ENCODE peak calls at places on chromosomes 4 and X, in six cellular contexts. C, B, W, I, F and H are unnamed samples.

GRCh38 chr4:86876894-86877685 is 15.1 kb downstream of the C4orf36 start:
- DNase-seq in F (no peak), I (no peak), C (no peak), B (no peak), W (no peak), H (no peak)

GRCh38 chr4:141306331-141306730 is 85.6 kb downstream of the ZNF330 start:
- DNase-seq in B (no peak), I (no peak), W (no peak), F (no peak), C (no peak), H (no peak)

GRCh38 chrX:7689791-7690412 is 153.1 kb upstream of the VCX start:
- DNase-seq in C (no peak), B (no peak), F (no peak), I (no peak), W (no peak), H (no peak)

GRCh38 chr4:111494471-111494870 is 650.8 kb upstream of the FAM241A start:
- DNase-seq in B (peak), I (peak), C (no peak), F (no peak), W (no peak), H (no peak)

GRCh38 chr4:153018716-153019115 is 82.6 kb downstream of the FHDC1 start:
- DNase-seq in B (no peak), W (no peak), F (no peak), C (no peak), I (no peak), H (no peak)

GRCh38 chr4:84971319-84971932 is 4.9 kb upstream of the WDFY3 start:
- DNase-seq in C (no peak), F (peak), B (peak), I (peak), W (no peak), H (no peak)

GRCh38 chr4:147049940-147050852 is 104.5 kb upstream of the TTC29 start:
- DNase-seq in I (no peak), W (no peak), B (peak), F (no peak), C (no peak), H (no peak)

GRCh38 chr4:171203425-171203824 is 609.8 kb upstream of the GALNTL6 start:
- DNase-seq in F (no peak), W (no peak), B (peak), I (no peak), C (no peak), H (no peak)

GRCh38 chr4:77219266-77219665 is 62.3 kb downstream of the CCNG2 start:
- DNase-seq in C (no peak), B (no peak), F (no peak), I (no peak), W (no peak), H (no peak)

GRCh38 chrX:129808163-129808828 is 28.5 kb downstream of the SASH3 start:
- DNase-seq in W (no peak), C (no peak), F (no peak), B (no peak), I (no peak), H (no peak)

GRCh38 chr4:19999775-20000414 is 251.8 kb upstream of the SLIT2 start:
- DNase-seq in W (no peak), B (no peak), I (no peak), F (no peak), C (no peak), H (no peak)

GRCh38 chr4:83219344-83219990 is 65.1 kb downstream of the COQ2 start:
- DNase-seq in C (peak), W (no peak), I (peak), B (peak), F (no peak), H (no peak)

GRCh38 chr4:82754546-82755165 is 43.9 kb downstream of the SCD5 start:
- DNase-seq in C (no peak), F (no peak), W (no peak), I (no peak), B (no peak), H (no peak)

GRCh38 chrX:153460826-153461225 is 9.6 kb downstream of the HAUS7 start:
- DNase-seq in W (peak), I (peak), F (peak), C (peak), B (no peak), H (peak)

GRCh38 chrX:150899191-150899757 is 806 bp upstream of the CD99L2 start:
- DNase-seq in B (peak), W (peak), F (peak), C (peak), I (peak), H (peak)

GRCh38 chr4:5711479-5712184 is 631 bp downstream of the EVC start:
- DNase-seq in C (no peak), I (peak), B (peak), W (peak), F (peak), H (no peak)

GRCh38 chrX:119236599-119237525 is 777 bp downstream of the PGRMC1 start:
- DNase-seq in I (peak), C (peak), W (no peak), F (no peak), B (peak), H (peak)

GRCh38 chr4:123741906-123742305 is 345.3 kb downstream of the SPRY1 start:
- DNase-seq in W (no peak), I (no peak), F (no peak), C (no peak), B (peak), H (no peak)

GRCh38 chrX:115592997-115593734 is 32.2 kb downstream of the PLS3 start:
- DNase-seq in F (peak), B (peak), I (peak), W (no peak), C (no peak), H (no peak)

GRCh38 chrX:23634181-23634580 is 33.1 kb upstream of the PRDX4 start:
- DNase-seq in B (no peak), W (no peak), C (no peak), I (no peak), F (no peak), H (no peak)

GRCh38 chr4:185020293-185020808 is 2.1 kb downstream of the HELT start:
- DNase-seq in C (no peak), B (peak), I (no peak), W (no peak), F (peak), H (no peak)

GRCh38 chrX:7515681-7516413 is 327.1 kb upstream of the VCX start:
- DNase-seq in I (no peak), W (no peak), C (no peak), B (no peak), F (peak), H (no peak)

GRCh38 chrX:46573331-46573895 is at the start of gene CHST7:
- DNase-seq in F (peak), B (peak), I (peak), W (peak), C (peak), H (peak)

GRCh38 chr4:99679204-99679603 is 21.6 kb upstream of the C4orf54 start:
- DNase-seq in I (no peak), W (peak), C (no peak), F (peak), B (no peak), H (no peak)

GRCh38 chrX:110847334-110847733 is 51.7 kb upstream of the CHRDL1 start:
- DNase-seq in B (peak), F (peak), I (peak), C (no peak), W (no peak), H (no peak)

GRCh38 chr4:3607690-3608514 is 75.7 kb upstream of the LRPAP1 start:
- DNase-seq in F (no peak), B (no peak), I (no peak), W (no peak), C (no peak), H (no peak)

GRCh38 chr4:123102897-123103489 is 180.6 kb upstream of the NUDT6 start:
- DNase-seq in I (peak), B (peak), C (no peak), F (peak), W (no peak), H (no peak)

GRCh38 chr4:75919914-75920313 is 17.7 kb upstream of the PPEF2 start:
- DNase-seq in C (no peak), I (no peak), F (no peak), B (peak), W (no peak), H (peak)

GRCh38 chr4:110733901-110734300 is 111.0 kb upstream of the PITX2 start:
- DNase-seq in F (no peak), W (no peak), B (no peak), C (no peak), I (peak), H (no peak)

GRCh38 chr4:38948551-38948950 is 80.9 kb downstream of the FAM114A1 start:
- DNase-seq in B (peak), F (no peak), C (no peak), I (peak), W (peak), H (peak)

GRCh38 chr4:145043306-145043705 is 54.7 kb downstream of the ANAPC10 start:
- DNase-seq in F (no peak), C (no peak), I (peak), W (no peak), B (peak), H (no peak)

GRCh38 chrX:123108513-123109427 is 75.3 kb upstream of the GRIA3 start:
- DNase-seq in F (no peak), B (no peak), C (no peak), W (no peak), I (no peak), H (no peak)

GRCh38 chr4:108959497-108959896 is 196.6 kb upstream of the ETNPPL start:
- DNase-seq in B (peak), F (no peak), W (no peak), I (no peak), C (no peak), H (no peak)

GRCh38 chrX:153685751-153686676 is 1.7 kb upstream of the SLC6A8 start:
- DNase-seq in I (no peak), C (no peak), F (no peak), B (no peak), W (peak), H (peak)

GRCh38 chrX:11151799-11152591 is 40.9 kb downstream of the HCCS start:
- DNase-seq in W (no peak), I (no peak), B (no peak), C (no peak), F (no peak), H (no peak)

DNA sequence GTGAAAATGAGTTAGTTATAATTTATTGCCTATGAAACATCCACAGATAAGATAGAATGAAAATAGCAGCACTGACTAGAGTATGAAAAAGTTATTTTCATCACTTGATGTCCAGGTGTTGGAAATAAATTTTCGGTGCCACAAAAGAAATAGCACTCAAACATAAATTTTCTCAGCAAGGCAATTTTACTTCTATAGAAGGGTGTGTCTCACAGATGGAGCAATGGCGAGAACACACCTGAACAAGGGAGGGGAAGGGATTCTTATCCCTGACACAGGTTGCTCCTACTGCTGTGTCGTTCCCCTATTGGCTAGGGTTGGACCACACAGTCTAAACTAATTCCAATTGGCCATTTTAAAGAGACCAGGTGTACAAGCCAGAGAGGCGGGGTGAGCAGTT is 13.3 kb upstream of the VAMP7 start:
- DNase-seq in B (no peak), W (no peak), C (no peak), F (no peak), I (no peak), H (no peak)
- H3K27ac ChIP-seq in B (no peak), W (no peak), C (no peak), F (no peak), I (no peak), H (no peak)

GRCh38 chrX:132694331-132694823 is 205.5 kb upstream of the MBNL3 start:
- DNase-seq in F (no peak), I (no peak), C (no peak), W (no peak), B (no peak), H (no peak)
- H3K4me3 ChIP-seq in F (no peak), I (no peak), C (no peak), W (no peak), B (no peak), H (no peak)

GRCh38 chr4:1768367-1769034 is 24.6 kb upstream of the FGFR3 start:
- DNase-seq in F (no peak), I (no peak), B (no peak), C (no peak), W (no peak), H (no peak)
- H3K27ac ChIP-seq in F (no peak), I (no peak), B (no peak), C (no peak), W (no peak), H (no peak)

GRCh38 chr4:78625073-78625472 is 73.5 kb downstream of the ANXA3 start:
- DNase-seq in C (no peak), I (no peak), F (no peak), W (no peak), B (no peak), H (no peak)

GRCh38 chr4:78624048-78624447 is 72.5 kb downstream of the ANXA3 start:
- DNase-seq in C (no peak), W (no peak), B (no peak), I (no peak), F (no peak), H (no peak)

GRCh38 chr4:78618426-78618825 is 66.9 kb downstream of the ANXA3 start:
- DNase-seq in I (no peak), B (no peak), W (no peak), F (no peak), C (no peak), H (no peak)

GRCh38 chr4:78622253-78622979 is 70.8 kb downstream of the ANXA3 start:
- DNase-seq in B (peak), C (no peak), I (no peak), F (no peak), W (no peak), H (peak)

DNA sequence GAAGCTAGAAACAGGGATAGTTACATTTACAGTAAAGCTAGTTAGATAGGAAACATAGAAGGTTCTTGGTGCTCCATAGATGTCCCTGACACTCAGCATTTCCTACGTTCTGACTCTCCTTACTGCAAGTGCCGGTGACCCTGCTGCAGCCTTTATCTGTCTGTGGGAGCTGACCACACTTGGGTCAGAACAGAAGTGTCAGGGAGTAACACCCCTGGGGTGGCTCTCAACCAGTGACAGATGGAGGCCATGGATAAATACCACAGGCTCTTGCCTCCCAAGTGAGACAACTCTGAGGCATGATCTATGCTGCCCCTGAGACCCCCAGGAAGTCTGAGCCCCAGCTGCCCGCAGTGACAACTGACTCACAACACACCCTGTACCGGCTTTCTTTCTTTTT is 69.8 kb downstream of the ANXA3 start:
- DNase-seq in C (no peak), I (no peak), W (no peak), F (no peak), B (no peak), H (no peak)
- H3K4me3 ChIP-seq in C (no peak), I (no peak), W (no peak), F (no peak), B (no peak), H (no peak)

GRCh38 chrX:112947981-112948380 is 107.3 kb upstream of the AMOT start:
- DNase-seq in W (no peak), F (no peak), C (no peak), B (no peak), I (no peak), H (no peak)
- H3K27ac ChIP-seq in W (no peak), F (no peak), C (no peak), B (no peak), I (no peak), H (no peak)

GRCh38 chr4:36761625-36762024 is 480.2 kb downstream of the DTHD1 start:
- DNase-seq in F (no peak), C (no peak), B (no peak), I (no peak), W (no peak), H (no peak)

GRCh38 chr4:36758312-36758690 is 476.9 kb downstream of the DTHD1 start:
- DNase-seq in C (no peak), F (peak), W (no peak), B (no peak), I (no peak), H (no peak)

GRCh38 chr4:36763814-36764213 is 480.7 kb upstream of the NWD2 start:
- DNase-seq in F (no peak), B (no peak), C (no peak), I (no peak), W (no peak), H (no peak)

GRCh38 chr4:36757623-36758311 is 476.4 kb downstream of the DTHD1 start:
- DNase-seq in I (no peak), B (no peak), C (no peak), W (no peak), F (peak), H (no peak)

DNA sequence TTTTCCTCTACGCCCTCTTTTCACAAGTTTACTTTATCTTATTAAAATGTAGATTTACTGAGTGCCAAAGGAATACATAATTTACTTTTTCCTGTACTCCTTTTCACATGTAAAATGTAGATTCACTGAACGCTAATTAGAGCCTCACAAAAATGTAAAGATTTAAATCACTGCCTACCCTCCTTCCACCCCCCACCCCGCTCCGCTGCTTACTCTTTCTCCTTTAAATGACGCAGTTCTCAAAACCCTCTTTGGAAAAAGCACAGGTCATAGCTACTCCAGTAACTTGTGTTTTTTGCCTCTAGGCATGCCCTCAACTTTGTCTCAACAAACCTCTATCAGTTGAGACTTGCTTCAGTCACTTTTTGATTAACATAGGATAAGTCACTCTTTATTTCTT is 477.4 kb downstream of the DTHD1 start:
- DNase-seq in B (no peak), F (peak), W (no peak), C (no peak), I (no peak), H (no peak)
- H3K4me3 ChIP-seq in B (no peak), F (no peak), W (no peak), C (no peak), I (no peak), H (no peak)

GRCh38 chrX:103729015-103729414 is 18.3 kb downstream of the TMEM31 start:
- DNase-seq in F (no peak), C (no peak), I (no peak), W (no peak), B (no peak), H (no peak)

GRCh38 chrX:103734125-103734760 is 23.5 kb downstream of the TMEM31 start:
- DNase-seq in W (no peak), C (no peak), F (no peak), I (no peak), B (no peak), H (no peak)

GRCh38 chrX:103733017-103733416 is 22.3 kb downstream of the TMEM31 start:
- DNase-seq in W (no peak), C (no peak), B (no peak), F (no peak), I (no peak), H (no peak)

GRCh38 chrX:103730147-103730546 is 19.4 kb downstream of the TMEM31 start:
- DNase-seq in F (no peak), C (no peak), I (no peak), B (no peak), W (no peak), H (no peak)

DNA sequence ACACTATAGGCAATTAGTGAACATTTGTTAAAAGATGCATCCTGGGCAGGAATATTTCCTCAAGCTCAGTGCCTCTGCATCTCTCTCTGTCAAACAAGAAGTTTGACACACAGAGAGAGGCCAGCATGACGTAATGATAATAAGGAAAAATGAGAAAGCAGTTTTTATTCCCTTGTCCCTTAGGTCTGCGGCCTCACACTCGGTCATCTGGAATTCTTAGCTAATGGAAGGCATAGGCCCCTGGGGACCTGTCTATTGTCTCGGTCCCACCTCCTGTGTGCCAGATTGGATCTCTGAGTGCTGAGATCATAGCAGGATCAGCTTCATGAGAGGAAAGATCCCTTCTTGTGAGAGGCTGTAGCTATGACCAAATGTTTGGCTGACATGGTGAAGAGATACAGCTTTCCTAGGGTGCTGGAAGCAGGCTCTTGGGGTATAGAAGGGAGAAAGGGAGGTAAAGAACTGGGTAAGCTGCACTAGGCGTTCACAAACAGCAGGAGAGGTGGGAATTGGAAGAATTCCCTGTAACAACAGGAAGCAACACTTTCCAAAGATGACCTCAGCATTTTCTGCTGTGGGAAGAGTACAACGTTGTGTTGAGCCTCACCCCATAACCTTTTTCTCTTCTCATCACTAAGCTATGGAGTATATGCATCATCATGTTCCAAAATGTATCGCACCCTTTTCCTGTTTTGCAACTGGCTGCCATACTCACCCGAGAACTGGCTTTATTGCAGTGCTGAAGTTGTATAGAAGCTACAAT is 20.2 kb downstream of the TMEM31 start:
- DNase-seq in B (peak), C (no peak), F (no peak), W (no peak), I (no peak), H (no peak)
- H3K27ac ChIP-seq in B (peak), C (no peak), F (no peak), W (peak), I (no peak), H (no peak)

GRCh38 chr4:15333692-15334633 is 93.9 kb upstream of the C1QTNF7 start:
- DNase-seq in F (no peak), W (no peak), I (no peak), B (peak), C (no peak), H (no peak)

GRCh38 chr4:15331930-15332329 is 95.9 kb upstream of the C1QTNF7 start:
- DNase-seq in F (no peak), I (no peak), W (no peak), B (no peak), C (no peak), H (no peak)

GRCh38 chr4:15327311-15328298 is 100.2 kb upstream of the C1QTNF7 start:
- DNase-seq in C (no peak), W (no peak), I (peak), B (peak), F (no peak), H (no peak)

GRCh38 chr4:15336410-15337184 is 91.2 kb upstream of the C1QTNF7 start:
- DNase-seq in B (peak), C (no peak), I (no peak), F (peak), W (no peak), H (no peak)

GRCh38 chr4:15332377-15332776 is 95.5 kb upstream of the C1QTNF7 start:
- DNase-seq in B (no peak), I (no peak), W (no peak), F (no peak), C (no peak), H (no peak)
- H3K4me3 ChIP-seq in B (no peak), I (no peak), W (no peak), F (no peak), C (no peak), H (no peak)